ENCODE peak calls at places on chromosome 2, in four cellular contexts. I, Z, M and V are unnamed samples.

GRCh38 chr2:628651-629050 is 48.6 kb downstream of the TMEM18 start:
- DNase-seq in I (peak), Z (no peak), M (no peak), V (peak)

GRCh38 chr2:160835166-160835565 is 325.1 kb upstream of the TANK start:
- DNase-seq in M (no peak), I (no peak), Z (no peak), V (no peak)

GRCh38 chr2:8515390-8515761 is 166.5 kb upstream of the ID2 start:
- DNase-seq in M (peak), Z (no peak), I (no peak), V (no peak)

GRCh38 chr2:191831410-191831994 is 15.4 kb downstream of the CAVIN2 start:
- DNase-seq in Z (no peak), I (no peak), M (no peak), V (no peak)

GRCh38 chr2:37653093-37653492 is 18.3 kb downstream of the CDC42EP3 start:
- DNase-seq in Z (no peak), M (no peak), I (no peak), V (no peak)

GRCh38 chr2:64609229-64609994 is 44.3 kb downstream of the SERTAD2 start:
- DNase-seq in M (peak), Z (peak), I (peak), V (no peak)

GRCh38 chr2:194672994-194673393 is 984.0 kb upstream of the SLC39A10 start:
- DNase-seq in M (no peak), Z (no peak), I (no peak), V (no peak)

GRCh38 chr2:11379558-11379957 is 35.1 kb upstream of the ROCK2 start:
- DNase-seq in I (no peak), Z (no peak), M (no peak), V (peak)

GRCh38 chr2:222613715-222614331 is 42.1 kb downstream of the FARSB start:
- DNase-seq in Z (peak), M (no peak), I (no peak), V (peak)

GRCh38 chr2:182941939-182942338 is 75.5 kb upstream of the FRZB start:
- DNase-seq in M (no peak), I (no peak), Z (no peak), V (no peak)

DNA sequence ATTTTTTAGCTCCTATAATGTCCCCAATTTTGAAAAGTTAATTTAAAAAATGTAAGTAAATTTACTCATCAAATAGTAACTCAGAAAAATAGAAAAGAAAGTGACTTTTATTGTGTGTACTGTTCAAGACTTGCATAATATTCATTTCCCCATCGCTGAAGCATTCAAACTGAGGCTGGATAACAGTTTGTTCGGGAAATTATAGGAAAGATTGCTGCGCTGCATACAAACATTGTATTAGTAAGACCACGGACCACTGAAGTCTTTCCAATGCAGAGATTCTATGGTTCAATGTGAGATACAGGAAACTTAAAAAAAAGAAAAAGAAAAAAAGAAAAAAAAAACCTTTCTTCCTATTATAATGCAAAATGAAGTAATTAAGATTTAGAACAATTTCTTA is 10.4 kb downstream of the STK17B start:
- DNase-seq in Z (no peak), I (no peak), M (no peak), V (no peak)
- H3K4me3 ChIP-seq in Z (no peak), I (no peak), M (peak), V (no peak)

GRCh38 chr2:141517180-141517851 is 613.5 kb downstream of the LRP1B start:
- DNase-seq in Z (no peak), I (no peak), M (no peak), V (no peak)
- H3K27ac ChIP-seq in Z (no peak), I (no peak), M (no peak), V (no peak)

DNA sequence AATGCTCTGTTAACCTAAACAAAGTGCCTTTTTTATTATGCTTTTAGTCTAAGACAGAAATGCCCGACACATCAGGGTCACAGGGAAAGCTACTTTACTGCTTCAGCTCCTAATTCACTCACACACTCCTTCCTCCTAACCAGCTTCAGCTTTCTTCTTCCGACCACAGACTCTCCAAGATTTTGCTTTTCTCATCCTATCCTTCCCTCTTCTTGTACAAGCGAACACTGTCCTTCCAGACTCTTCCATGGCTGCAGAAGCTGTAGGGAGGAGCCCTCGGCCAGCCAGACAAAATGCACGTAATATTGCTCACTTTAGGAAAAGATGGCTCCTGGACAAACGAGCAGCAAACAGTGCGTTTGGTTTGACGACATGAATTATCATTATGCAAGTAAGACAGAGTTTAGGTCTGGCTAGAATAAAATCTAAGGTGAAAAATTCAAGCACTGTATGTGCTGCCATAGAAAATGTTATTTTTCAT is 47.5 kb upstream of the HNRNPA3 start:
- DNase-seq in M (no peak), Z (peak), I (peak), V (peak)
- H3K4me3 ChIP-seq in M (peak), Z (no peak), I (peak), V (peak)

GRCh38 chr2:46711156-46711555 is 204.4 kb downstream of the MCFD2 start:
- DNase-seq in Z (no peak), M (no peak), I (no peak), V (no peak)
- H3K27ac ChIP-seq in Z (no peak), M (no peak), I (no peak), V (no peak)